ENCODE peak calls at places on chromosomes 5 and 9, in six cellular contexts. A is Panc1, J is GM23338, S is endothelial cell of umbilical vein, Z is HCT116, B is breast epithelium. D is an unnamed sample. For H3K4me1, the result is how much of the 10 kb centered on the place peaks cover.

GRCh38 chr9:91047993-91048607 is 246.5 kb downstream of the SYK start:
- DNase-seq in A (no peak), J (no peak), S (peak), Z (no peak), B (no peak), D (no peak)

GRCh38 chr5:73469878-73470277 is 21.3 kb upstream of the FOXD1 start:
- DNase-seq in A (no peak), J (no peak), S (no peak), Z (no peak), B (no peak), D (no peak)

GRCh38 chr9:120718328-120718727 is 4.1 kb upstream of the MEGF9 start:
- DNase-seq in A (no peak), J (no peak), S (no peak), Z (no peak), B (no peak), D (no peak)

GRCh38 chr5:172659909-172660628 is 19.0 kb downstream of the NEURL1B start:
- DNase-seq in A (no peak), J (peak), S (no peak), Z (no peak), B (no peak), D (peak)

GRCh38 chr5:35146386-35146785 is 83.9 kb downstream of the PRLR start:
- DNase-seq in A (no peak), J (no peak), S (no peak), Z (no peak), B (no peak), D (no peak)

GRCh38 chr9:5786370-5787127 is 46.4 kb downstream of the ERMP1 start:
- DNase-seq in A (no peak), J (no peak), S (peak), Z (no peak), B (no peak), D (no peak)

GRCh38 chr5:75364571-75365280 is 27.7 kb downstream of the HMGCR start:
- DNase-seq in A (no peak), J (no peak), S (no peak), Z (no peak), B (no peak), D (no peak)

GRCh38 chr9:18596920-18597319 is 123.0 kb downstream of the ADAMTSL1 start:
- DNase-seq in A (no peak), J (no peak), S (no peak), Z (no peak), B (no peak), D (no peak)

GRCh38 chr5:142259758-142260157 is 65.1 kb downstream of the SPRY4 start:
- DNase-seq in A (no peak), J (no peak), S (no peak), Z (no peak), B (no peak), D (no peak)

GRCh38 chr9:120925535-120926396 is 830 bp downstream of the TRAF1 start:
- DNase-seq in A (peak), J (no peak), S (peak), Z (no peak), B (no peak), D (no peak)

DNA sequence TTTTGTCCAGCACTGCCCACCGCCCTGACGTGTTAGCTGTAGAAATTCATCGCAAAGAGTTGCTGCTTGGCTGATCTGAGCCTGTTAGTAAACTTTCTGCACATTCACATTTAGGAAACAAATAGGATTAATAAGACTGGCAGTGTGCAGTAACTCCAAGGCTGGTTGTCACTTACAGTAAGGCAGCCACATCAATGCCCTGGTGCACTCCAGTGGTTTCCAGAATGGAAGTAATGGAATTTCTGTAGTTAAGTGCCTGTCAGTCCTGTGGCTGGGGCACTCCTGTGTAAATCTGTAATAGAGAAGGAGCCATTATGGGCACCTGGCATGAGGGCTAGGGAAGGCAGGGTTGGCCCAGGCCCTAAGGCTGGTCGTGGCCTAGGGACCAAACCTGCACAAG is 70.6 kb downstream of the DOCK2 start:
- DNase-seq in A (no peak), J (no peak), S (no peak), Z (no peak), B (no peak), D (no peak)
- TF ChIP-seq POLR2AphosphoS5 in A (no peak), J (no peak), S (no peak), Z (no peak), B (no peak), D (no peak)

GRCh38 chr9:94176582-94176981 is 82.5 kb upstream of the ZNF169 start:
- DNase-seq in A (no peak), J (no peak), S (peak), Z (no peak), B (no peak), D (no peak)

GRCh38 chr9:94175669-94176068 is 83.4 kb upstream of the ZNF169 start:
- DNase-seq in A (no peak), J (no peak), S (peak), Z (no peak), B (no peak), D (no peak)

GRCh38 chr9:94182532-94182931 is 76.6 kb upstream of the ZNF169 start:
- DNase-seq in A (no peak), J (no peak), S (no peak), Z (no peak), B (no peak), D (no peak)

GRCh38 chr9:94181782-94182181 is 77.3 kb upstream of the ZNF169 start:
- DNase-seq in A (no peak), J (no peak), S (peak), Z (no peak), B (no peak), D (no peak)

DNA sequence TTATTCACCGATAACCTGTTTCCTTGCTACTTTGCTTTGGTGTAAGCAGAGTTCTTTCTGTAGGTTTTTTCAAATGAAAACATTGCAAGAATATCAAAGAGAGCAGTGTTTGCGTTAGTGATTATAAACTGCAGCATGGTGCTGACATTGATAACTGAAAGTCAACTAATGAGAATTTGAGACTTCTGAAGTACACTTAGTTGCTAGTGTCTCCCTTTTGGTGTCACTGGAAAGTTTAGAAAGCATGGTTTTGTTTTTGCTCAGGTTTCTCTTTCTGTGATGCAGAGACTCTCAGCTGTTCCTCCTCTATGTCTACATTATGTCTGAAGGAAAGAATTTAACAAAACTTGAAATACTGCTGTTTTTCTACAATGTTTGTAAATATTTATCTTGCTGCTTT is 80.2 kb upstream of the ZNF169 start:
- DNase-seq in A (no peak), J (no peak), S (no peak), Z (no peak), B (no peak), D (no peak)
- H3K4me1 ChIP-seq in A (under half), J (under half), S (under half), Z (under half), B (under half), D (under half)

DNA sequence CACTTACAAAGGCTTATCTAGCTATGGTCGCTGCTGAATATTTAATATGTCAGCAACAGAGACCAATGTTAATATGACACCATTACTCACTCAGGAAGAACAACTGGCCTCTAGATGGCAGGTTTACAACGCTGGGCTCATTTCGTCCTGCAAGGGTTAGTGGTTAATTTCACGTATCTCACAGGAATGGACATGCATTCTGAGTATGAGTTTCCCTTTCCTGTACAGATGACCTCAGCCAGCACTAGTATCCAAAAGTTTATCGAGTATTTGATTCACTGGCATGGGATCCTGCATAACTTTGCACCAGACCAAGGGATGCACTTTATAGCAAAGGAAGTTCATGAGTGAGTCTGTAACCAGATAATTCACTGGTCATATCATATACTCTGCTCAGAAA is 8.7 kb upstream of the TRPC7 start:
- DNase-seq in A (no peak), J (peak), S (peak), Z (no peak), B (no peak), D (no peak)
- TF ChIP-seq CTCF in A (peak), J (peak), S (peak), Z (peak), B (no peak), D (no peak)

DNA sequence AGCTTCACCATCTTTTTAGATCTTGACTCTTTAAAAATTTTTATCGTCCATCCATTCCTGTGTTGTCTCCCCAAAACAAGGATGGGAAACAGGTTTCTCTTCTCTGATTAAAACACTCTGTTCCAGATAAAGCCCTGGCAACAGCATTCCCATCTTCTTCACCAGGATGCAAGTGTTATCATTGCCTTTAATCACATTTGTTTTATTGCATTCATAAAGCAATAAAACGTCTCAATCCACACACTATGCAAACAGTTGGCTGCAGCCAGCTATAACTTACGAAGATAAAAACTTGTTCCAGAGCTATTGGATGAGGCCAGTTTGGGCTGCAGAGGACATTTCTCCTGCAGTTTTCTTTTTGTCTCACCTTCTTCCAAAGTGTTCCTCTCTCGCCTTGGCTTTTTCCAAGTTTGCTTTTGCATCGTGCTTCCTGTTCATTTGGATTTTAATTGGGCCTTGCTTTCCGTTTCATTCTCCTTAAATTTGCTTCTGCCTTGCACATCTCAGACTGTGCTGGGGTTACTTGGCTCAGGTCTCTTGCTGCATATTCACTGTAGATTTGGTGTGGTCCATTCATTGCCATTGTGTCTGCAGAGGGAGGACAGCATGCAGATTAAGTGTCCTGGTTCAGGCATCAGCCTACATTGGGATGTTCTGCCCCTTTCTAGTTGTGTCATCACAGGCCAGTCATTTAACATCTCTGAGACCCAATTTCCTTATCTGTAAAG is 136.5 kb upstream of the LIFR start:
- DNase-seq in A (no peak), J (no peak), S (no peak), Z (no peak), B (no peak), D (no peak)
- TF ChIP-seq POLR2AphosphoS5 in A (peak), J (no peak), S (no peak), Z (no peak), B (no peak), D (no peak)

DNA sequence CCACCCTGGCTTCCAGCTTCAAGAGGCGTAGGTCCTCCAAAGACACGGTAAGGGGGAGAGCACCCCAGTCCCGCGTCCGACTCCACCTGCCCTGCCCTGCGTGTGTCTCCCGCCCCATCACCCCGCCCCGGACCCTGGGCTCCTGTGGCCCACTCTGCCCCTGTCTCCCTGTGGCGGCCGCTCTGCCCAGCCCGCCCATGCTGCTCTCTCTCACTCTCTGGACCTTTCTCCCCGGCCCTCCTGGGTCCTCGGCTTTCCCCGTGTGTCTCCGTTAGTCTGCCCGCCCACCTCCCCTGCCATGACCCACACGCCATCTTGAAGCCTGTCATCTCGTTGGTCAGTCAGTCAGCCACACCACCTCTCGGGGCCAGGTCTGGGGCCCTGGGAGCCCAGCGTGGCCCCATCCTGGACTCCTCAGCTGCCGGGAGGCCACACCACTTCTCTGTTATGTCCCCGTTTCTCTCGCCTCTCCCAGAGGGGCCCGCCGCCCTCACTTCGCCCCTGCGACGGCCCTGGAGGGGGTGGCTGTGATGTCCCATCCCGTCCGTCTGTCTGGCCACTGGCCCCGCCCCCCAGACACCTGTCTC is 4.5 kb downstream of the LRRC26 start:
- DNase-seq in A (no peak), J (no peak), S (no peak), Z (no peak), B (no peak), D (no peak)
- H3K4me1 ChIP-seq in A (under half), J (under half), S (under half), Z (under half), B (under half), D (half or more)

GRCh38 chr9:126965541-126966428 is 51.2 kb downstream of the RALGPS1 start:
- DNase-seq in A (peak), J (peak), S (peak), Z (peak), B (no peak), D (peak)
- TF ChIP-seq CTCF in A (peak), J (peak), S (peak), Z (peak), B (peak), D (no peak)

DNA sequence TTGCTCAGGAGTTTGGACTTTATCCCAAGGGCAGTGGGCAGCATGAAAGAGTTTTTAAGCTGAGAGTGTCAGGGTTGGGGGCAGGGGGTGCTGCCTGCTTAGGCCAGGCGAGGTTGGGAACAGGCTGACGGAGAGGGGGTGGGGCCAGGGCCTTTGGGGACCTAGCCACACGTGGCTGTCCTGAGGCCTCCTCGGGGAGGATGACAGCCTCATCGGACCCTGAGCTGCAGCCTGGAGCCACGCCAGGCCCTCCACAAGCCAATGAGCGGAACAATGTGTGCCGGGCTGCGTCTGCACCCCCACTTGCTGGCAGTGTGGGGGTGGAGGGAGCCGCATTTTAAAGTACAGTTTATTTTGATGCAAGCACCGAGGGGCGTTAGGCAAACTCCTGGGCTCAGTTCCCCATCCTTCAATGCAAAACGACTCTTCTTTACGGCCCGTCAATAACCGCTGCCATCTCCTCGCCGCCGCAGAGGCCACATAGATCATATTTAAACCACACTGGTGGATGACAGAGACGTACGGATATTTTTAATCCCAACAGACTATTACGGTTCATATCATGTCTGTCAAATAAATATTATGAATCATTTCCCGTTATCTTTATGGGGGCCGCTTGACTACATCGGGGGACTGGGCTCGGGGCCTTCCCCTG is 5.2 kb upstream of the RXRA start:
- DNase-seq in A (no peak), J (no peak), S (no peak), Z (no peak), B (no peak), D (no peak)
- TF ChIP-seq POLR2AphosphoS5 in A (no peak), J (no peak), S (no peak), Z (no peak), B (no peak), D (no peak)

GRCh38 chr5:111754190-111754589 is 2.8 kb downstream of the NREP start:
- DNase-seq in A (no peak), J (no peak), S (no peak), Z (no peak), B (no peak), D (no peak)
- H3K4me1 ChIP-seq in A (under half), J (half or more), S (under half), Z (under half), B (under half), D (under half)

DNA sequence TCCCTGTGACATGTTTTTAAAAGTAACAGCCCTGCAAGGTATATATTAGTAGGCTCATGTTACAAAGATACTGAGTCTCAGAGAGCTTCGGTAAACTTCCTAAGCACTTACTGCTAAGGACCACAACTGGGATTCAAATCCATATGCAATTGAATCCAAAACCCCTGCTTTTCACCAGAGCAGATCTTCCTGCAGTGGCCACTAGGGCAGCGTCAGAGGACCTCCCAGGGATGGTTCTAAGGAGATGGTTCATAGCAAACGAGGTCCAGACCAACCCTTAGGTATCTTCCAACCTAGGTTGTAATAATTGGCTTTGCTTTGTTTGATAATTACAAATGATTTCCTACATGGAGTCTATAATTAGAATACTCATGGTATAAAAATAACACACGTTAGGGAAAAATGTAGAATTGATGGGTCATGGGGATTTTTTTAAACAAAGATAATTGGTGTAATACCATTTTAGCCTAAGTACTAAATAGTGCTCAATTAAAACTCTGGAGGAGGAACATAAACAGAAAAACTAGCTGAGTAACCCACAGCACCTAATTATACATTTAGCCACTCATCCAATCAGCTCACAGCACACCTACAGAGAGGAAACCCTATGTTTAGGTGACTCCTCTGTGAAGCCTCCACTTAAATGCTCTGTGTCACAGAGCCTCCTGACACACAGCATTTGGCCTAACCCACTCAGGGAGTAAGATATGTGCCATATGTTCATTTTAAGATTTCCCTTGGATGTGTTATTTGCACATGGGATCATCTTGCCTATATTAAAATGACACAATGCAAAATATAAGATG is 10.0 kb upstream of the CAST start:
- DNase-seq in A (no peak), J (peak), S (no peak), Z (no peak), B (no peak), D (no peak)
- TF ChIP-seq CTCF in A (peak), J (peak), S (peak), Z (peak), B (no peak), D (peak)

D was measured in stomach.